ENCODE peak calls at places on chromosomes 11 and 22, in nine cellular contexts. B is IMR-90, S is H54, Z is Peyer's patch, F is suprapubic skin, D is testis, C is breast epithelium, A is stomach, K is body of pancreas. T is an unnamed sample.

GRCh38 chr11:65432686-65433582 is 10.3 kb downstream of the NEAT1 start:
- DNase-seq in B (peak), S (no peak), Z (no peak), F (no peak), D (no peak), C (peak), A (no peak), K (no peak), T (no peak)

GRCh38 chr11:60768202-60768601 is 11.5 kb downstream of the MS4A15 start:
- DNase-seq in B (no peak), S (no peak), Z (no peak), F (no peak), D (no peak), C (no peak), A (no peak), K (no peak), T (no peak)

GRCh38 chr11:16902182-16902581 is 112.0 kb downstream of the PLEKHA7 start:
- DNase-seq in B (peak), S (no peak), Z (no peak), F (no peak), D (no peak), C (no peak), A (no peak), K (no peak), T (no peak)

GRCh38 chr11:47979378-47980092 is 824 bp upstream of the PTPRJ start:
- DNase-seq in B (no peak), S (no peak), Z (no peak), F (no peak), D (no peak), C (no peak), A (no peak), K (no peak), T (no peak)

GRCh38 chr22:43535336-43535735 is 123.5 kb downstream of the MPPED1 start:
- DNase-seq in B (no peak), S (no peak), Z (no peak), F (peak), D (peak), C (no peak), A (peak), K (no peak), T (no peak)

GRCh38 chr11:3139481-3140290 is 25.4 kb downstream of the OSBPL5 start:
- DNase-seq in B (no peak), S (no peak), Z (no peak), F (no peak), D (no peak), C (no peak), A (no peak), K (no peak), T (no peak)

GRCh38 chr11:70853103-70853830 is 399.1 kb downstream of the SHANK2 start:
- DNase-seq in B (no peak), S (no peak), Z (no peak), F (no peak), D (no peak), C (peak), A (no peak), K (no peak), T (no peak)

GRCh38 chr11:119952441-119952840 is 185.5 kb downstream of the TRIM29 start:
- DNase-seq in B (no peak), S (no peak), Z (no peak), F (no peak), D (no peak), C (no peak), A (no peak), K (no peak), T (no peak)

GRCh38 chr11:118265954-118266353 is 1.9 kb upstream of the MPZL2 start:
- DNase-seq in B (no peak), S (no peak), Z (no peak), F (no peak), D (no peak), C (peak), A (peak), K (no peak), T (no peak)

GRCh38 chr11:59175104-59175503 is 3.2 kb downstream of the DTX4 start:
- DNase-seq in B (no peak), S (no peak), Z (no peak), F (no peak), D (no peak), C (no peak), A (no peak), K (no peak), T (no peak)

GRCh38 chr22:37273126-37273845 is 9.0 kb upstream of the CYTH4 start:
- DNase-seq in B (peak), S (no peak), Z (no peak), F (no peak), D (no peak), C (no peak), A (no peak), K (no peak), T (no peak)

GRCh38 chr11:9169595-9170295 is 78.3 kb upstream of the SCUBE2 start:
- DNase-seq in B (peak), S (no peak), Z (no peak), F (no peak), D (no peak), C (no peak), A (no peak), K (no peak), T (no peak)

GRCh38 chr11:74055938-74056337 is 47.1 kb upstream of the UCP3 start:
- DNase-seq in B (peak), S (peak), Z (no peak), F (no peak), D (no peak), C (no peak), A (no peak), K (no peak), T (no peak)

GRCh38 chr11:77497368-77497767 is 23.5 kb upstream of the PAK1 start:
- DNase-seq in B (peak), S (no peak), Z (no peak), F (no peak), D (no peak), C (no peak), A (no peak), K (no peak), T (no peak)

GRCh38 chr11:111777094-111778046 is 11.2 kb upstream of the PPP2R1B start:
- DNase-seq in B (peak), S (no peak), Z (no peak), F (no peak), D (peak), C (no peak), A (no peak), K (peak), T (no peak)

GRCh38 chr11:111759375-111759774 is 6.8 kb downstream of the PPP2R1B start:
- DNase-seq in B (no peak), S (no peak), Z (no peak), F (no peak), D (no peak), C (no peak), A (no peak), K (no peak), T (no peak)

GRCh38 chr22:38403806-38404205 is 51.2 kb downstream of the KCNJ4 start:
- DNase-seq in B (no peak), S (no peak), Z (no peak), F (no peak), D (no peak), C (peak), A (no peak), K (no peak), T (no peak)

GRCh38 chr22:30201970-30202369 is 44.6 kb downstream of the LIF start:
- DNase-seq in B (peak), S (no peak), Z (no peak), F (no peak), D (peak), C (peak), A (peak), K (no peak), T (no peak)

DNA sequence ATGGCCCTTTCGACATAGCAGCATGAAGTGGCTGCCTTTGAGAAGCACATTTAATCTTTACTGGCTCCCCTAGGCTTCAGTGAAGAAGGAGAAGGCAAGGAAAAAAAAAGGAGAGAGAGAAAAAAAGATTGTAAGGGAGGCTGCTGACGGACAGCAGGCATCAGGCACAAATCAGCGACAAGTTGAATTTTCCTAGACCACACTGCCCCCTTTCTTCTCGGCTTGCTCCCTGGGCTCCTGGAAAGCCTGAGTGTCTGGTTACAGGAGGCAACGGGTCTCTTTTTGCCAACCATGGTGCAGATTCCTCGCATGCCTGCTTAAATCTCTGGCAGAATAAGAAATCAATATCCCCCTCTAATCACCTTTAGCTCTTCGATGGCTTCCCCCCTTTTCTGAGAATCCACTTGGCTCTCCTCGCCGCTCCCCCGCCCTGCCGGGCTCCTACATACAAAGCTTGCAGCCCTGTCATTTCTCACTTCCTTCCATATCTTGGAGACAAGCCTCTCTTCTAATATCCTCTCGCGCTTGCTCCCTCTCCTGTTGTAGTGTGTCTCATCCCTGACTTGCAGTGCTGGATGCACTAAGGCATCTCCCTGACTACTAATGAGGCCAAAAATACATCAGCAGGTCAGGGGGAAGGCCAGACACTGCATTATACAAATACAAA is 14.3 kb downstream of the BLID start:
- DNase-seq in B (peak), S (no peak), Z (no peak), F (peak), D (peak), C (peak), A (no peak), K (peak), T (no peak)
- TF ChIP-seq POLR2A in B (peak), S (no peak), Z (no peak), F (no peak), D (no peak), C (no peak), A (no peak), K (peak), T (no peak)

GRCh38 chr22:40417881-40418280 is 47.5 kb downstream of the SGSM3 start:
- DNase-seq in B (no peak), S (no peak), Z (no peak), F (no peak), D (no peak), C (no peak), A (no peak), K (no peak), T (no peak)

GRCh38 chr22:40417041-40417440 is 46.6 kb downstream of the SGSM3 start:
- DNase-seq in B (no peak), S (no peak), Z (no peak), F (no peak), D (no peak), C (no peak), A (no peak), K (no peak), T (no peak)

GRCh38 chr22:40416267-40416570 is 45.8 kb downstream of the SGSM3 start:
- DNase-seq in B (no peak), S (no peak), Z (no peak), F (no peak), D (no peak), C (no peak), A (no peak), K (no peak), T (no peak)

GRCh38 chr22:40415531-40416266 is 45.3 kb downstream of the SGSM3 start:
- DNase-seq in B (peak), S (no peak), Z (peak), F (no peak), D (no peak), C (no peak), A (no peak), K (no peak), T (peak)

DNA sequence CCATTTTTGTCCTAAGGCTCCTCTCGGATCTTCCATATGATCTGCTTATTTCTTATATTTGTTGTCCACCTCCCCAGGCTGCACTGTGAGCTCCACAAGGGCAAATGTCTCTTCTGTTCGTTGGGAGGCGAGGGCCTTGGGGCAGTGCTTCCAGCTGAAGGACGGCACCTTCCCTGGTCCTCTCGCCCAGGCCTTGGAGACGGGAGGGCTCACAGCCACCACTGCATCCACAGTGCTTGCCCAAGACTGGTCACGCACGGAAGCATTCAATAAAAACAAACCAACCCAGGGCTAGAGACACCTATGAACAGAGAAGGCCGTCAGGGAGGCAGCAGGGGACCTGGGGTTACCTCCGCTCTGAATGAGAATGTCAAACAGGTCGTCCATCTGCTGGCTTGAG is 46.2 kb downstream of the SGSM3 start:
- DNase-seq in B (no peak), S (no peak), Z (no peak), F (no peak), D (no peak), C (no peak), A (no peak), K (no peak), T (no peak)
- TF ChIP-seq POLR2A in B (no peak), S (no peak), Z (no peak), F (no peak), D (no peak), C (no peak), A (no peak), K (no peak), T (no peak)

GRCh38 chr22:17171313-17172171 is 12.5 kb upstream of the HDHD5 start:
- DNase-seq in B (peak), S (peak), Z (peak), F (peak), D (peak), C (peak), A (peak), K (peak), T (peak)
- TF ChIP-seq POLR2A in B (no peak), S (peak), Z (peak), F (peak), D (no peak), C (no peak), A (no peak), K (peak), T (peak)

GRCh38 chr11:62705880-62706831 is 1.1 kb downstream of the BSCL2 start:
- DNase-seq in B (peak), S (peak), Z (peak), F (peak), D (peak), C (peak), A (peak), K (peak), T (peak)
- TF ChIP-seq POLR2A in B (peak), S (peak), Z (no peak), F (no peak), D (no peak), C (no peak), A (no peak), K (peak), T (no peak)

DNA sequence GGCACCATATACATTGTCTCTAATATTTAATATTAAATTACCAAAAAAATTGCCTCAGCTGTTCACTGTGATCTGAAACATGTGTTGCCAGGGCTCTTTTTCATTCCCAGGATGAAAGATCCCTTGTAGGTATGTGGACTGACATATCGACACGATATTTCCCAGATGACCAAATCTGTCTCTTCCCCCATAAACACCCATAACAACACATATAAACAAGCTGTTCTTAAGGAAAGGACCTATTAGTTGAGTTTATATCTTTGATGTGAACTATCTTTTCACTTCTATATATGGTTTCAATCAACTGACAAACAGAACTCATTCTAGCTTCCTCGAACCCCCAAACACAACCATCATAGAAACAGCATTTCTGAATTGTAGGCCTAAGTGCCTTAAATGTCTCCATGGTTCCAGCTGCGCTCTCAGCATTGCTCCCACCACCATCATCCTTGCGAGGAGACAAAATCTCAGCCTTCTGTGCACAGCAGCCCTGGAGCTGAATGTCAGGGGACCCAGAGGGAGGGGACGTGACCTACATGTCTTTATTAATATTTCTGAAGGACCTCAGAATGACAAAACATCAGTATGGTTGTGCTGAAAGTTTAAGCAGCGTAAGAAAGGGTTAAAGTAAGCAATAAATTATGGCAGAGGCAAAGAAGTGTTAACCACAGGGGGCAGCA is 67.0 kb downstream of the ETS1 start:
- DNase-seq in B (no peak), S (no peak), Z (no peak), F (no peak), D (no peak), C (no peak), A (no peak), K (no peak), T (no peak)
- TF ChIP-seq POLR2A in B (peak), S (no peak), Z (no peak), F (no peak), D (no peak), C (no peak), A (no peak), K (no peak), T (no peak)

GRCh38 chr11:693887-694562 is 997 bp downstream of the DEAF1 start:
- DNase-seq in B (no peak), S (no peak), Z (no peak), F (no peak), D (no peak), C (no peak), A (no peak), K (peak), T (no peak)

GRCh38 chr11:695606-696381 is at the start of gene TMEM80:
- DNase-seq in B (peak), S (peak), Z (peak), F (peak), D (peak), C (peak), A (peak), K (peak), T (peak)

GRCh38 chr11:693415-693831 is 1.6 kb downstream of the DEAF1 start:
- DNase-seq in B (no peak), S (no peak), Z (no peak), F (no peak), D (peak), C (no peak), A (no peak), K (no peak), T (no peak)

GRCh38 chr11:695332-695605 is 247 bp upstream of the DEAF1 start:
- DNase-seq in B (no peak), S (no peak), Z (no peak), F (no peak), D (no peak), C (no peak), A (no peak), K (no peak), T (no peak)

GRCh38 chr11:694563-695331 is at the start of gene DEAF1:
- DNase-seq in B (peak), S (peak), Z (peak), F (peak), D (peak), C (peak), A (peak), K (peak), T (peak)
- TF ChIP-seq POLR2A in B (no peak), S (peak), Z (peak), F (peak), D (no peak), C (no peak), A (no peak), K (no peak), T (no peak)

DNA sequence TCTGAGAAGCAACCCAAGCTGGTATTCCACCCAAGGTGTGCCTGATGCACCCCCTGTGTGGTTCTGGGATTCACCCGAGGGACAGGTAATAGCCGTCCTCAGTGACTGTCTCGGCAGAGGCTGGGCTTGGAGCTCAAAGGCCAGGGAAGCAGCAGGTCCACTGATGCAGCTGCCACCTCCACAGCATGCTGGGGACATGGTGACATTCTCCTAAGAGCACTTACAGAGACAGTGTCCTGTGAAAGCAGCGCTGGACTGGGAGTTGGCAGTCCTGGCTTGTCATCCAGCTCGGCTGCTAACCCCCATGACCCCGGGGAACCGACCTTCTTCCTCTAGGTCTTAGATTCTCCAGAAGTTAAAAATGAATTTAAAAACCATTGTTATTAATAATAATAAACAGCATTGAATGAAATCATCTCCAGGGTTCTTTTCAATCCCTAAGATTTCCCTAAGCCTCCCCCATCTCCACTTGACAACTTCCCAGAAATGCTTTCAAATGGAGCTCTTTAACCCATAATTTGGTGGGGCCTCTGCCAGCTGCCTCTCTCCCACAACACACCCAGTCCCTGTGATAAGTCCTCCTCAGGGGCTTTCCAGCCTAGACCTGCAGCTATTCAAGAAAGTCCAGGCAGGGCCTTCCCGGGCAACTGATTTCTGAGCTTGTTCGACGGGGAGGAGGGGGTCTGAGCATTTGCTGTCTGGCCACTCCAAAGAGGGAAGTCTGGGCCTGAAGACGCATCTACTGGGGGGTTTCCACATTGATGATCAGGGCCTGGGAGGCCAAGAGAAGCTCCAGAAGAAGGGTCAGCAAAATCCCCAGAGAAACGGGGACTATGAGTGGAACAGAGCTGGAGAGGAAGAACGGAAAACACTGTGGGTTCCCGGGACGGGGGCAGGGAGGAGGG is 72.6 kb downstream of the RPUSD4 start:
- DNase-seq in B (no peak), S (no peak), Z (no peak), F (no peak), D (peak), C (no peak), A (no peak), K (no peak), T (no peak)
- TF ChIP-seq POLR2A in B (no peak), S (no peak), Z (no peak), F (no peak), D (no peak), C (no peak), A (no peak), K (no peak), T (no peak)

GRCh38 chr11:43399983-43400630 is 41.4 kb downstream of the TTC17 start:
- DNase-seq in B (peak), S (no peak), Z (no peak), F (no peak), D (no peak), C (no peak), A (no peak), K (no peak), T (no peak)

GRCh38 chr11:43393765-43394355 is 35.1 kb downstream of the TTC17 start:
- DNase-seq in B (peak), S (no peak), Z (no peak), F (no peak), D (peak), C (no peak), A (peak), K (peak), T (no peak)

GRCh38 chr11:43401252-43401651 is 42.5 kb downstream of the TTC17 start:
- DNase-seq in B (no peak), S (no peak), Z (no peak), F (no peak), D (no peak), C (no peak), A (no peak), K (no peak), T (no peak)

GRCh38 chr11:43396617-43397016 is 37.9 kb downstream of the TTC17 start:
- DNase-seq in B (no peak), S (no peak), Z (no peak), F (no peak), D (no peak), C (no peak), A (no peak), K (no peak), T (no peak)

GRCh38 chr11:43397251-43397650 is 38.5 kb downstream of the TTC17 start:
- DNase-seq in B (peak), S (no peak), Z (no peak), F (no peak), D (no peak), C (no peak), A (no peak), K (no peak), T (no peak)
- TF ChIP-seq POLR2A in B (no peak), S (no peak), Z (no peak), F (no peak), D (no peak), C (no peak), A (no peak), K (no peak), T (no peak)

T was measured in GM12891.